ENCODE peak calls at places on chromosome 4, in nine cellular contexts. G is right cardiac atrium, M is endodermal cell, H is caudate nucleus, K is NCI-H2029, N is M059J, X is NCI-H187, T is NCI-H2227 treated with DMSO at 0.1 percent for 48 hours, Q is colonic mucosa. V is an unnamed sample.

GRCh38 chr4:105619193-105619931 is 66.9 kb downstream of the ARHGEF38 start:
- DNase-seq in M (no peak), Q (peak), X (no peak), T (no peak), N (peak), K (peak), H (no peak), G (peak), V (peak)

GRCh38 chr4:36310793-36311192 is 29.4 kb downstream of the DTHD1 start:
- DNase-seq in Q (no peak), H (no peak), G (peak), T (no peak), K (no peak), X (no peak), N (no peak), M (no peak), V (no peak)

GRCh38 chr4:138192113-138192512 is 50.0 kb downstream of the SLC7A11 start:
- DNase-seq in H (no peak), Q (no peak), N (peak), T (no peak), M (no peak), K (no peak), X (no peak), G (no peak), V (no peak)

GRCh38 chr4:2852481-2852881 is 8.8 kb downstream of the ADD1 start:
- DNase-seq in K (no peak), T (no peak), G (peak), Q (peak), M (no peak), X (no peak), N (no peak), H (no peak), V (peak)

GRCh38 chr4:80335554-80336358 is at the start of gene CFAP299:
- DNase-seq in X (peak), Q (peak), N (no peak), K (peak), G (peak), H (peak), M (peak), T (peak), V (peak)

GRCh38 chr4:152815078-152815477 is 35.3 kb downstream of the ARFIP1 start:
- DNase-seq in G (no peak), M (no peak), H (no peak), Q (no peak), X (no peak), K (no peak), T (no peak), N (no peak), V (no peak)

GRCh38 chr4:87243426-87244053 is 23.1 kb upstream of the KLHL8 start:
- DNase-seq in H (no peak), Q (no peak), G (no peak), X (no peak), M (no peak), N (peak), K (no peak), T (no peak), V (no peak)

GRCh38 chr4:173357939-173358338 is 12.8 kb upstream of the SAP30 start:
- DNase-seq in T (no peak), H (no peak), X (peak), M (no peak), K (peak), N (no peak), Q (no peak), G (no peak), V (no peak)

GRCh38 chr4:54541426-54542118 is 116.2 kb upstream of the KIT start:
- DNase-seq in G (no peak), T (no peak), Q (no peak), M (peak), K (no peak), H (no peak), X (no peak), N (no peak), V (no peak)

GRCh38 chr4:174318829-174319764 is 35.4 kb downstream of the CEP44 start:
- DNase-seq in G (no peak), X (no peak), T (peak), N (peak), M (peak), H (no peak), K (no peak), Q (no peak), V (no peak)

GRCh38 chr4:153850525-153851280 is 61.8 kb upstream of the SFRP2 start:
- DNase-seq in N (no peak), H (no peak), Q (no peak), M (no peak), G (no peak), T (no peak), X (no peak), K (no peak), V (no peak)

GRCh38 chr4:16377887-16378286 is 151.6 kb upstream of the TAPT1 start:
- DNase-seq in N (no peak), X (no peak), K (no peak), M (peak), Q (no peak), G (no peak), T (no peak), H (no peak), V (no peak)

GRCh38 chr4:141255016-141255415 is 34.3 kb downstream of the ZNF330 start:
- DNase-seq in K (no peak), M (no peak), X (no peak), Q (no peak), T (no peak), N (no peak), H (no peak), G (no peak), V (no peak)

GRCh38 chr4:54941994-54942552 is 183.3 kb downstream of the KDR start:
- DNase-seq in T (no peak), N (no peak), X (no peak), M (no peak), K (peak), H (no peak), G (no peak), Q (no peak), V (no peak)